ENCODE peak calls at places on chromosomes 3 and 15, in five cellular contexts. K is NCI-H1436, G is right atrium auricular region, R is T-helper 1 cell, Z is caudate nucleus. J is an unnamed sample.

GRCh38 chr3:80338366-80338765 is 570.6 kb upstream of the ROBO1 start:
- DNase-seq in K (no peak), G (no peak), R (no peak), Z (no peak), J (no peak)

GRCh38 chr3:185153861-185154629 is 1.2 kb upstream of the C3orf70 start:
- DNase-seq in G (no peak), K (no peak), Z (no peak), R (no peak), J (no peak)

GRCh38 chr3:49410844-49411549 is 779 bp downstream of the RHOA start:
- DNase-seq in Z (no peak), G (no peak), R (no peak), K (no peak), J (no peak)

GRCh38 chr3:17133637-17134545 is 249.1 kb downstream of the PLCL2 start:
- DNase-seq in K (no peak), R (no peak), Z (no peak), G (peak), J (no peak)

GRCh38 chr3:44248152-44248551 is 6.5 kb downstream of the TOPAZ1 start:
- DNase-seq in K (no peak), R (no peak), Z (no peak), G (no peak), J (no peak)

GRCh38 chr3:75294124-75294523 is 370.0 kb upstream of the FRG2C start:
- DNase-seq in G (peak), R (no peak), K (no peak), Z (peak), J (no peak)

GRCh38 chr15:61091229-61091628 is 137.9 kb downstream of the RORA start:
- DNase-seq in G (no peak), K (peak), Z (no peak), R (no peak), J (no peak)

GRCh38 chr3:107953707-107954106 is 137.1 kb downstream of the CD47 start:
- DNase-seq in R (no peak), K (no peak), G (no peak), Z (no peak), J (no peak)

GRCh38 chr3:143000525-143000924 is 845 bp upstream of the U2SURP start:
- DNase-seq in K (no peak), G (no peak), Z (no peak), R (no peak), J (no peak)

GRCh38 chr3:187112934-187113793 is 26.1 kb downstream of the RPL39L start:
- DNase-seq in G (no peak), Z (no peak), K (no peak), R (no peak), J (no peak)

GRCh38 chr3:7779331-7779730 is 722.3 kb upstream of the LMCD1 start:
- DNase-seq in G (no peak), Z (no peak), R (no peak), K (no peak), J (no peak)

GRCh38 chr15:89494941-89495637 is 1.3 kb downstream of the RHCG start:
- DNase-seq in R (no peak), K (no peak), Z (no peak), G (no peak), J (no peak)

GRCh38 chr3:28122227-28122626 is 119.2 kb upstream of the CMC1 start:
- DNase-seq in G (no peak), R (no peak), K (no peak), Z (no peak), J (no peak)

GRCh38 chr3:66466606-66467270 is 34.1 kb downstream of the LRIG1 start:
- DNase-seq in G (no peak), R (no peak), K (no peak), Z (no peak), J (no peak)

GRCh38 chr15:69782809-69783208 is 314.9 kb downstream of the TLE3 start:
- DNase-seq in K (no peak), R (no peak), G (peak), Z (no peak), J (no peak)

GRCh38 chr3:140223631-140224030 is 288.6 kb downstream of the CLSTN2 start:
- DNase-seq in Z (no peak), R (no peak), G (no peak), K (no peak), J (no peak)

GRCh38 chr3:158845748-158846350 is 44.0 kb downstream of the MFSD1 start:
- DNase-seq in R (no peak), G (no peak), Z (no peak), K (peak), J (no peak)